ENCODE peak calls at places on chromosome 1, in four cellular contexts. P is heart left ventricle; U is CD8-positive, alpha-beta memory T cell; Z is WERI-Rb-1. F is an unnamed sample.
A peak's percentile ranks its signal among the peaks of the same experiment; 100 is the strongest.

GRCh38 chr1:173856014-173856413 is 11.8 kb downstream of the GAS5 start:
- DNase-seq in U (no peak), P (no peak), Z (no peak), F (no peak)

GRCh38 chr1:179329862-179330261 is 35.9 kb upstream of the AXDND1 start:
- DNase-seq in U (no peak), Z (no peak), P (no peak), F (no peak)

GRCh38 chr1:165871311-165872067 is 44.1 kb downstream of the UCK2 start:
- DNase-seq in U (peak; percentile 45), Z (peak; percentile 66), P (peak; percentile 46), F (no peak)

GRCh38 chr1:4974981-4975685 is 320.7 kb downstream of the AJAP1 start:
- DNase-seq in P (no peak), Z (no peak), U (no peak), F (no peak)

GRCh38 chr1:33454646-33455282 is 17.7 kb upstream of the ZSCAN20 start:
- DNase-seq in U (no peak), Z (no peak), P (no peak), F (no peak)

GRCh38 chr1:19678931-19679453 is 14.3 kb downstream of the HTR6 start:
- DNase-seq in Z (no peak), P (no peak), U (no peak), F (no peak)

GRCh38 chr1:75136158-75136815 is 2.1 kb downstream of the LHX8 start:
- DNase-seq in Z (peak; percentile 75), U (no peak), P (no peak), F (no peak)

GRCh38 chr1:224565186-224565585 is 50.9 kb upstream of the CNIH3 start:
- DNase-seq in P (no peak), Z (no peak), U (no peak), F (no peak)

GRCh38 chr1:8027748-8028631 is 1.9 kb upstream of the ERRFI1 start:
- DNase-seq in U (no peak), Z (no peak), P (no peak), F (no peak)

GRCh38 chr1:67893126-67893495 is 59.8 kb upstream of the GNG12 start:
- DNase-seq in P (no peak), Z (no peak), U (no peak), F (no peak)

GRCh38 chr1:185559684-185560310 is 174.4 kb upstream of the HMCN1 start:
- DNase-seq in Z (peak; percentile 58), P (peak; percentile 53), U (peak; percentile 43), F (no peak)

GRCh38 chr1:226308166-226308722 is 720 bp downstream of the LIN9 start:
- DNase-seq in U (no peak), Z (peak; percentile 27), P (peak; percentile 43), F (no peak)

GRCh38 chr1:59393211-59394180 is 96.6 kb downstream of the FGGY start:
- DNase-seq in U (no peak), P (peak; percentile 85), Z (peak; percentile 88), F (peak; percentile 73)

GRCh38 chr1:199551967-199552565 is 475.4 kb upstream of the NR5A2 start:
- DNase-seq in Z (peak; percentile 81), P (no peak), U (peak; percentile 9), F (no peak)

GRCh38 chr1:97017895-97018294 is 296.3 kb downstream of the PTBP2 start:
- DNase-seq in P (no peak), U (no peak), Z (no peak), F (no peak)

GRCh38 chr1:213123087-213123486 is 72.0 kb downstream of the RPS6KC1 start:
- DNase-seq in U (no peak), P (no peak), Z (no peak), F (no peak)